ENCODE peak calls at places on chromosomes 11 and 22, in eight cellular contexts. S is neural progenitor cell, X is brain microvascular endothelial cell, L is AG04449, Y is upper lobe of right lung, I is spleen, W is cardiac fibroblast, Z is IMR-90. D is an unnamed sample.

GRCh38 chr11:63903884-63904283 is 13.1 kb downstream of the RCOR2 start:
- DNase-seq in W (no peak), Z (no peak), X (no peak), S (peak; percentile 28), L (no peak), I (no peak), Y (no peak), D (no peak)

GRCh38 chr11:66365166-66365565 is 6.4 kb downstream of the SLC29A2 start:
- DNase-seq in X (no peak), Z (no peak), I (peak; percentile 45), Y (no peak), S (no peak), L (no peak), W (no peak), D (no peak)

GRCh38 chr22:21571679-21572078 is 4.2 kb downstream of the UBE2L3 start:
- DNase-seq in L (no peak), S (no peak), Y (no peak), X (no peak), I (no peak), W (no peak), Z (no peak), D (no peak)

GRCh38 chr11:36746886-36747710 is 149.1 kb upstream of the RAG2 start:
- DNase-seq in Y (peak; percentile 88), X (peak; percentile 92), I (peak; percentile 86), L (peak; percentile 77), Z (peak; percentile 92), W (peak; percentile 96), S (peak; percentile 93), D (peak; percentile 90)

GRCh38 chr22:36445158-36445668 is 36.2 kb downstream of the TXN2 start:
- DNase-seq in W (peak; percentile 92), Y (no peak), L (no peak), X (peak; percentile 90), S (no peak), I (no peak), Z (peak; percentile 97), D (no peak)

GRCh38 chr22:35567794-35568193 is 27.2 kb downstream of the RASD2 start:
- DNase-seq in X (no peak), W (no peak), S (peak; percentile 52), I (no peak), Z (no peak), L (no peak), Y (no peak), D (no peak)

GRCh38 chr11:118610220-118610772 is 2.9 kb downstream of the PHLDB1 start:
- DNase-seq in X (no peak), Y (no peak), S (peak; percentile 47), I (peak; percentile 82), W (no peak), Z (no peak), L (no peak), D (peak; percentile 86)

GRCh38 chr11:134901955-134902707 is 490.1 kb upstream of the B3GAT1 start:
- DNase-seq in X (no peak), S (no peak), Y (no peak), I (no peak), L (no peak), W (no peak), Z (no peak), D (no peak)

GRCh38 chr11:126746443-126746842 is 254.1 kb downstream of the KIRREL3 start:
- DNase-seq in X (no peak), Y (no peak), S (no peak), L (no peak), I (no peak), W (no peak), Z (no peak), D (no peak)

GRCh38 chr11:33701831-33702230 is 1.2 kb upstream of the C11orf91 start:
- DNase-seq in S (no peak), X (peak; percentile 87), Y (no peak), L (no peak), W (peak; percentile 97), Z (peak; percentile 92), I (no peak), D (no peak)

GRCh38 chr11:4493480-4493818 is 11.0 kb downstream of the OR52K1 start:
- DNase-seq in Z (no peak), X (no peak), S (no peak), Y (no peak), I (no peak), L (no peak), W (no peak), D (no peak)

GRCh38 chr11:96276836-96277235 is 66.2 kb downstream of the MAML2 start:
- DNase-seq in Y (no peak), I (no peak), S (no peak), X (no peak), W (no peak), L (no peak), Z (no peak), D (no peak)

GRCh38 chr11:69658606-69659450 is 16.3 kb downstream of the LTO1 start:
- DNase-seq in S (no peak), I (peak; percentile 57), Z (peak; percentile 23), W (no peak), Y (peak; percentile 40), L (no peak), X (no peak), D (no peak)

GRCh38 chr11:121117753-121118152 is 16.7 kb downstream of the TECTA start:
- DNase-seq in L (no peak), X (no peak), I (no peak), Y (no peak), W (no peak), S (no peak), Z (no peak), D (no peak)

GRCh38 chr22:38766076-38766777 is 10.4 kb upstream of the SUN2 start:
- DNase-seq in X (peak; percentile 42), I (no peak), Z (peak; percentile 64), Y (no peak), S (peak; percentile 77), W (peak; percentile 79), L (no peak), D (peak; percentile 47)

GRCh38 chr11:119041821-119042514 is 11.3 kb upstream of the SLC37A4 start:
- DNase-seq in Z (peak; percentile 16), I (no peak), X (no peak), S (no peak), Y (no peak), L (no peak), W (peak; percentile 29), D (no peak)

GRCh38 chr22:44707752-44708151 is 5.7 kb downstream of the PRR5 start:
- DNase-seq in S (no peak), Y (no peak), Z (peak; percentile 70), W (no peak), L (no peak), I (no peak), X (no peak), D (no peak)

GRCh38 chr11:4495487-4495886 is 13.0 kb downstream of the OR52K1 start:
- DNase-seq in X (no peak), L (no peak), W (peak; percentile 35), S (no peak), Z (no peak), Y (no peak), I (no peak), D (no peak)

GRCh38 chr11:130840683-130841082 is 75.6 kb downstream of the SNX19 start:
- DNase-seq in X (no peak), Z (no peak), S (no peak), I (no peak), W (no peak), Y (no peak), L (no peak), D (no peak)

GRCh38 chr22:45859231-45860161 is 117.5 kb downstream of the WNT7B start:
- DNase-seq in W (peak; percentile 11), I (no peak), S (no peak), Y (no peak), L (no peak), X (peak; percentile 25), Z (peak; percentile 21), D (no peak)

GRCh38 chr11:134079317-134079716 is 10.4 kb downstream of the JAM3 start:
- DNase-seq in X (no peak), Z (no peak), S (no peak), Y (no peak), L (no peak), I (no peak), W (no peak), D (no peak)

GRCh38 chr11:61155312-61155711 is 5.9 kb downstream of the VPS37C start:
- DNase-seq in Z (no peak), I (no peak), S (no peak), W (no peak), X (no peak), Y (no peak), L (no peak), D (no peak)

GRCh38 chr11:61158691-61159381 is 2.4 kb downstream of the VPS37C start:
- DNase-seq in Z (peak; percentile 89), W (peak; percentile 87), X (peak; percentile 32), S (no peak), I (no peak), L (peak; percentile 74), Y (no peak), D (no peak)

GRCh38 chr11:61160487-61161189 is 588 bp downstream of the VPS37C start:
- DNase-seq in W (peak; percentile 21), Y (no peak), I (no peak), Z (no peak), X (no peak), L (no peak), S (no peak), D (no peak)

GRCh38 chr11:61154528-61154927 is 6.7 kb downstream of the VPS37C start:
- DNase-seq in S (no peak), Z (no peak), I (no peak), W (no peak), L (no peak), X (no peak), Y (no peak), D (no peak)

GRCh38 chr11:61157743-61158142 is 3.5 kb downstream of the VPS37C start:
- DNase-seq in Z (no peak), X (no peak), S (no peak), W (no peak), Y (no peak), L (no peak), I (peak; percentile 33), D (no peak)
- TF ChIP-seq CTCF in Z (no peak), X (no peak), S (no peak), W (no peak), Y (no peak), L (no peak), I (no peak), D (no peak)

DNA sequence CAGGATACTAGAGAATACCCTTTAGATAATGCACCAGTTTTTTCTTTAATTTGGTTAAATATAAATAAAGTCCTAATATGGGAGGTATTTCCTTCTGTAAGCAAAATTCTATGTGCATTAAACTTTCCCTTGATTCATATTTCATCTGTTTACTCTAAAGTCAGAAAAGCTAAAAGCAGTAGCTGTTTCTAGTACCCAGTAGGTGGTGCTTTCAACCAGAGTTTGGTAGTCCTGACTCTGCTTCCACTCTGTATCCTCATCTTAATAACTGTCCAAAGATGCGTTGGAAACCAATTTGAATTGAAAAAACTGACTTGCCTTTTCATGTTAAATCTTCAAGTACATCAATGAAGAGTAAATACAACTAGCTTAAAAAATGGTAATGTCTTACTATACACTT is 1065.2 kb downstream of the JRKL start:
- DNase-seq in Z (no peak), I (no peak), X (peak; percentile 37), S (peak; percentile 30), Y (no peak), W (peak; percentile 72), L (no peak), D (no peak)
- TF ChIP-seq CTCF in Z (no peak), I (peak; percentile 7), X (peak; percentile 72), S (peak; percentile 48), Y (peak; percentile 20), W (peak; percentile 68), L (no peak), D (no peak)

GRCh38 chr11:2928605-2929510 is at the start of gene PHLDA2:
- DNase-seq in W (peak; percentile 82), Y (peak; percentile 86), X (peak; percentile 59), L (no peak), Z (peak; percentile 85), I (peak; percentile 84), S (peak; percentile 64), D (peak; percentile 93)
- TF ChIP-seq CTCF in W (no peak), Y (no peak), X (no peak), L (no peak), Z (peak; percentile 8), I (no peak), S (no peak), D (no peak)

GRCh38 chr22:49993649-49994360 is 18.8 kb downstream of the IL17REL start:
- DNase-seq in Y (peak; percentile 48), S (no peak), L (no peak), W (no peak), X (no peak), Z (no peak), I (no peak), D (no peak)
- TF ChIP-seq CTCF in Y (no peak), S (no peak), L (no peak), W (no peak), X (no peak), Z (no peak), I (peak; percentile 19), D (no peak)

D was measured in lower leg skin.